ENCODE peak calls at places on chromosomes 6 and 20, in seven cellular contexts. L, V, M, K, F, A and P are unnamed samples.

GRCh38 chr6:149766156-149766768 is 16.7 kb downstream of the PCMT1 start:
- DNase-seq in F (no peak), A (no peak), M (no peak), L (no peak), V (no peak), K (peak), P (no peak)

GRCh38 chr6:44702292-44702691 is 314.8 kb downstream of the CDC5L start:
- DNase-seq in A (no peak), L (no peak), F (no peak), K (no peak), V (no peak), M (no peak), P (no peak)

GRCh38 chr20:50713677-50714101 is 17.7 kb upstream of the PARD6B start:
- DNase-seq in A (peak), M (no peak), K (peak), V (no peak), F (no peak), L (no peak), P (peak)

GRCh38 chr6:83696674-83697073 is 12.2 kb downstream of the SNAP91 start:
- DNase-seq in V (no peak), F (no peak), L (no peak), K (no peak), M (no peak), A (no peak), P (no peak)

GRCh38 chr6:29553268-29554057 is 6.1 kb downstream of the UBD start:
- DNase-seq in M (no peak), A (no peak), K (peak), F (no peak), V (peak), L (peak), P (peak)

GRCh38 chr20:62202676-62203377 is 17.3 kb downstream of the HRH3 start:
- DNase-seq in A (no peak), F (no peak), M (no peak), V (no peak), L (peak), K (no peak), P (no peak)

GRCh38 chr6:32692019-32692418 is 25.6 kb upstream of the HLA-DQB1 start:
- DNase-seq in V (peak), F (no peak), L (peak), A (no peak), K (peak), M (peak), P (no peak)

GRCh38 chr20:62381202-62381797 is 5.6 kb upstream of the RPS21 start:
- DNase-seq in A (no peak), M (no peak), F (peak), L (no peak), V (no peak), K (peak), P (no peak)

GRCh38 chr6:105235155-105235554 is 55.3 kb upstream of the POPDC3 start:
- DNase-seq in V (no peak), K (no peak), A (no peak), F (no peak), L (no peak), M (no peak), P (no peak)